ENCODE peak calls at places on chromosomes 2 and 18, in five cellular contexts. R is transverse colon; O is GM20000; N is stimulated activated CD8-positive, alpha-beta memory T cell treated with anti-CD3 and anti-CD28 coated beads, Interleukin-4, amount 100 ng/mL, for 4 hours; U is Peyer's patch. W is an unnamed sample.

GRCh38 chr2:135709992-135710391 is 31.7 kb upstream of the UBXN4 start:
- DNase-seq in R (peak), O (peak), N (peak), U (peak), W (peak)

GRCh38 chr18:12657849-12658829 is at the start of gene SPIRE1:
- DNase-seq in R (peak), O (peak), N (no peak), U (peak), W (peak)

GRCh38 chr18:11713756-11714155 is 24.7 kb downstream of the GNAL start:
- DNase-seq in R (no peak), O (no peak), N (no peak), U (no peak), W (no peak)

GRCh38 chr2:156333951-156334495 is 1.5 kb upstream of the NR4A2 start:
- DNase-seq in R (peak), O (peak), N (peak), U (peak), W (no peak)

GRCh38 chr2:74867841-74868658 is 34.1 kb downstream of the HK2 start:
- DNase-seq in R (no peak), O (no peak), N (no peak), U (no peak), W (no peak)

GRCh38 chr2:66577331-66578041 is 142.6 kb downstream of the MEIS1 start:
- DNase-seq in R (no peak), O (no peak), N (no peak), U (no peak), W (peak)

GRCh38 chr18:48806551-48807261 is 144.1 kb downstream of the SMAD7 start:
- DNase-seq in R (peak), O (no peak), N (no peak), U (peak), W (no peak)

GRCh38 chr2:163652741-163653140 is 83.1 kb downstream of the FIGN start:
- DNase-seq in R (no peak), O (no peak), N (no peak), U (no peak), W (no peak)

GRCh38 chr2:7953184-7953583 is 728.7 kb upstream of the ID2 start:
- DNase-seq in R (no peak), O (no peak), N (no peak), U (no peak), W (no peak)

GRCh38 chr2:187842978-187843847 is 289.0 kb upstream of the TFPI start:
- DNase-seq in R (no peak), O (peak), N (no peak), U (no peak), W (peak)

GRCh38 chr2:219844756-219845155 is 217.3 kb downstream of the SLC4A3 start:
- DNase-seq in R (no peak), O (peak), N (no peak), U (no peak), W (peak)

GRCh38 chr2:176188218-176188968 is at the start of gene HOXD1:
- DNase-seq in R (peak), O (peak), N (no peak), U (peak), W (peak)

GRCh38 chr2:86482034-86482433 is 40.9 kb downstream of the KDM3A start:
- DNase-seq in R (no peak), O (no peak), N (no peak), U (no peak), W (no peak)

GRCh38 chr2:61335226-61335625 is 135.7 kb downstream of the USP34 start:
- DNase-seq in R (no peak), O (no peak), N (no peak), U (no peak), W (no peak)

GRCh38 chr18:778194-779007 is 33.6 kb downstream of the YES1 start:
- DNase-seq in R (no peak), O (no peak), N (no peak), U (no peak), W (no peak)

GRCh38 chr2:207394203-207394741 is 135.5 kb upstream of the CREB1 start:
- DNase-seq in R (no peak), O (no peak), N (no peak), U (no peak), W (no peak)

GRCh38 chr18:48140738-48141137 is 210.3 kb upstream of the SMAD2 start:
- DNase-seq in R (no peak), O (no peak), N (no peak), U (no peak), W (no peak)

GRCh38 chr2:235216901-235217300 is 265.1 kb downstream of the SH3BP4 start:
- DNase-seq in R (no peak), O (no peak), N (no peak), U (no peak), W (no peak)

GRCh38 chr18:50973367-50974126 is 5.7 kb downstream of the ELAC1 start:
- DNase-seq in R (no peak), O (no peak), N (no peak), U (peak), W (no peak)

GRCh38 chr18:27964811-27965210 is 212.1 kb downstream of the CDH2 start:
- DNase-seq in R (no peak), O (no peak), N (no peak), U (no peak), W (no peak)

W was measured in GM10248.